ENCODE peak calls at places on chromosomes 16 and 17, in nine cellular contexts. E is pancreas, F is mesothelial cell of epicardium, H is tibial artery, L is GM20000, W is prostate gland, O is stomach, V is foreskin keratinocyte, S is heart right ventricle. I is an unnamed sample.

GRCh38 chr17:79747508-79748295 is 17.0 kb downstream of the ENPP7 start:
- DNase-seq in S (no peak), O (no peak), L (no peak), V (no peak), E (no peak), H (no peak), W (no peak), F (no peak), I (peak)

GRCh38 chr16:9112166-9112843 is 20.9 kb downstream of the HAPSTR1 start:
- DNase-seq in F (no peak), L (no peak), E (no peak), O (no peak), V (no peak), S (no peak), W (no peak), H (no peak), I (no peak)

GRCh38 chr17:49514374-49514738 is 19.3 kb downstream of the NGFR start:
- DNase-seq in W (no peak), E (no peak), S (no peak), H (peak), O (no peak), F (no peak), V (no peak), L (no peak), I (no peak)

GRCh38 chr16:64809876-64810629 is 311.8 kb downstream of the CDH11 start:
- DNase-seq in S (no peak), H (no peak), O (no peak), F (no peak), V (no peak), L (no peak), W (no peak), E (no peak), I (no peak)

GRCh38 chr17:8459109-8459508 is 23.4 kb downstream of the NDEL1 start:
- DNase-seq in H (no peak), F (no peak), L (no peak), O (no peak), W (no peak), S (no peak), E (no peak), V (no peak), I (no peak)

GRCh38 chr16:29825145-29826044 is 5.1 kb downstream of the MVP start:
- DNase-seq in O (no peak), F (no peak), S (peak), W (no peak), V (no peak), E (no peak), L (peak), H (no peak), I (peak)

GRCh38 chr17:50163846-50164696 is 1.7 kb upstream of the SGCA start:
- DNase-seq in S (peak), W (no peak), V (no peak), O (no peak), F (no peak), E (no peak), H (no peak), L (peak), I (peak)

GRCh38 chr16:86579268-86580062 is 1.1 kb downstream of the FOXL1 start:
- DNase-seq in O (no peak), V (no peak), L (no peak), H (peak), W (no peak), F (no peak), S (peak), E (no peak), I (no peak)

GRCh38 chr16:19393226-19394074 is 24.2 kb upstream of the TMC5 start:
- DNase-seq in O (peak), S (no peak), E (no peak), W (peak), V (peak), F (no peak), H (no peak), L (no peak), I (no peak)

GRCh38 chr16:67155305-67156145 is 4.2 kb downstream of the TRADD start:
- DNase-seq in E (peak), S (peak), H (peak), F (peak), O (peak), V (no peak), L (peak), W (peak), I (peak)

GRCh38 chr17:50475362-50475761 is 3.3 kb upstream of the RSAD1 start:
- DNase-seq in F (no peak), V (no peak), L (no peak), H (no peak), O (no peak), S (no peak), E (no peak), W (no peak), I (no peak)

GRCh38 chr17:32819035-32819434 is 57.9 kb downstream of the MYO1D start:
- DNase-seq in W (no peak), S (no peak), L (no peak), V (no peak), F (no peak), O (no peak), E (no peak), H (no peak), I (peak)

GRCh38 chr17:76102944-76103273 is 678 bp downstream of the EXOC7 start:
- DNase-seq in F (no peak), O (no peak), W (peak), H (no peak), V (no peak), L (no peak), S (no peak), E (no peak), I (no peak)

GRCh38 chr17:31414590-31414918 is 23.1 kb downstream of the RAB11FIP4 start:
- DNase-seq in F (no peak), S (no peak), V (no peak), E (no peak), H (no peak), O (no peak), W (no peak), L (no peak), I (no peak)

GRCh38 chr17:19244796-19245195 is 7.6 kb downstream of the EPN2 start:
- DNase-seq in L (no peak), S (no peak), H (no peak), V (no peak), F (no peak), O (no peak), E (no peak), W (no peak), I (no peak)

GRCh38 chr17:48816774-48817590 is at the start of gene TTLL6:
- DNase-seq in S (peak), H (peak), W (peak), V (no peak), F (peak), O (peak), E (peak), L (peak), I (peak)

GRCh38 chr16:63983401-63983800 is 1138.5 kb downstream of the CDH11 start:
- DNase-seq in O (no peak), F (no peak), W (peak), H (no peak), E (no peak), S (no peak), V (peak), L (no peak), I (no peak)

GRCh38 chr16:31466381-31466841 is 5.5 kb upstream of the TGFB1I1 start:
- DNase-seq in O (no peak), H (no peak), S (no peak), W (no peak), V (no peak), F (no peak), L (no peak), E (no peak), I (no peak)

GRCh38 chr16:54050281-54051210 is 236.0 kb downstream of the IRX3 start:
- DNase-seq in S (no peak), W (no peak), E (no peak), H (no peak), O (no peak), L (no peak), V (no peak), F (no peak), I (no peak)

GRCh38 chr16:68128577-68129305 is 43.6 kb downstream of the NFATC3 start:
- DNase-seq in H (no peak), O (no peak), F (no peak), W (no peak), S (no peak), E (no peak), L (no peak), V (no peak), I (no peak)

GRCh38 chr17:3891626-3892094 is 1.2 kb downstream of the CAMKK1 start:
- DNase-seq in E (no peak), V (no peak), W (no peak), L (no peak), F (no peak), H (no peak), O (no peak), S (no peak), I (no peak)

GRCh38 chr17:71987634-71988033 is 133.2 kb upstream of the SOX9 start:
- DNase-seq in V (no peak), H (no peak), S (no peak), E (no peak), W (no peak), O (no peak), L (no peak), F (no peak), I (no peak)

GRCh38 chr17:9729034-9729650 is 62.2 kb downstream of the DHRS7C start:
- DNase-seq in F (no peak), L (peak), O (no peak), S (no peak), H (no peak), V (peak), E (no peak), W (peak), I (peak)

GRCh38 chr16:11511801-11512200 is 74.9 kb downstream of the LITAF start:
- DNase-seq in O (no peak), L (no peak), W (no peak), V (no peak), S (no peak), H (no peak), F (no peak), E (no peak), I (no peak)

GRCh38 chr17:48484256-48484655 is 46.6 kb downstream of the HOXB1 start:
- DNase-seq in S (no peak), W (no peak), F (no peak), O (no peak), L (no peak), H (no peak), V (no peak), E (no peak), I (no peak)

GRCh38 chr17:3935140-3935542 is 18.9 kb upstream of the P2RX1 start:
- DNase-seq in W (peak), H (no peak), F (no peak), V (no peak), E (peak), S (peak), O (peak), L (peak), I (peak)

GRCh38 chr16:86576591-86577313 is 1.6 kb upstream of the FOXL1 start:
- DNase-seq in E (no peak), F (no peak), L (no peak), V (no peak), W (no peak), S (peak), O (no peak), H (peak), I (no peak)

GRCh38 chr16:70429888-70430666 is 8.8 kb downstream of the ST3GAL2 start:
- DNase-seq in L (no peak), W (no peak), E (no peak), O (no peak), V (no peak), S (no peak), F (no peak), H (no peak), I (no peak)

GRCh38 chr16:84543931-84544776 is 39.7 kb upstream of the MEAK7 start:
- DNase-seq in E (no peak), H (no peak), L (no peak), F (no peak), W (no peak), S (no peak), V (no peak), O (no peak), I (no peak)

GRCh38 chr16:15672514-15673167 is 22.6 kb downstream of the NDE1 start:
- DNase-seq in W (peak), V (peak), S (peak), H (peak), O (peak), L (no peak), F (no peak), E (peak), I (no peak)

GRCh38 chr17:56629450-56630187 is 36.1 kb downstream of the NOG start:
- DNase-seq in S (no peak), H (no peak), O (no peak), W (no peak), L (no peak), E (no peak), F (no peak), V (no peak), I (no peak)
- TF ChIP-seq CTCF in S (no peak), H (no peak), O (no peak), W (no peak), L (no peak), E (no peak), F (no peak), V (peak), I (peak)

DNA sequence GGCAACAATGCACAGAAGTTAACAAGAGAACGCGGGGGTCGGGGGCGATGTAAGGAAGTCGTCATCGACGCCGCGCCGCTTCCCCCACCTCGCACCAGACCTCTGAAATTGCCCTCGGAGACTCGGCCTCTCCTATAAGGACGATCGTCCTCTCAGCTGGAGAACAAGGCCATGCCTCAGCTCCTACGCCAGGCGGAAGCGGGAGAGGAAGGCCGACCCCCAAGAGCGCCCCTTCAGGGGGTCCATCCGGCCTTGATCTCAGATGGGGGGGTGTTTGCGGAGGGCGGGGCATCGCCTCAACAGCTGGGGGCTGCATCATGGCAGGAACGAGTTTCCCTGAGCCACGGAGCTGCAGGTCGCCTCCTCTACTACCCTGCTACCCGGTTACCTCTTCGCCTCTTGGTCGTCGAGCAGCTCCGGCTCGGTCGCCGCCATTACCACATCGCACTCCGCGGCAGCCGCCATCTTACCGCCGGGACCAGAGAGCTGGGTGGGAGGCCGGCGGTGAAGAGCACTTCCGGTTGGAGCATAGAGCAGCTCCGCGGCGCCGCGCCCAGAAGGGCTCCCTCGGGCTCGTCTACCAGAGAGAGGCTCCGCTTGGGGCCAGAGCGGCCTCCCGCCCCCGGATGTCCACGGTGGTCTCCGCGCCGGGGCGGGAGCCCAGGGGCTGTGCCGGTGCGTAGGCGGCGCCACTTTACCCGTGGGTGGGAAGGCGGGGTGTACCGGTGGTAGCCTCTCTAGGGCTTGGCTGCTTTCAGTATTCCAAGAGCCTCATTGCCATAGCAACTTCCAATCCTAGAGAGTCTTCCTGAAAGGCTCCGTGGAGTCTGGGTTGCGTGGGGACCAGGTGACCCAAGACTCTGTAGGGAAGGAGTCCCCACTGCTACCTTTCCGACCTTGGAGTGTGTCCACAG is at the start of gene DNAJC7:
- DNase-seq in V (peak), L (peak), H (peak), E (peak), W (peak), S (peak), O (peak), F (peak), I (peak)
- TF ChIP-seq CTCF in V (peak), L (no peak), H (no peak), E (no peak), W (no peak), S (no peak), O (no peak), F (no peak), I (no peak)

GRCh38 chr16:78127130-78127529 is 27.7 kb downstream of the WWOX start:
- DNase-seq in O (no peak), W (no peak), E (no peak), S (no peak), L (no peak), H (no peak), F (no peak), V (no peak), I (no peak)

GRCh38 chr16:78126662-78127061 is 27.2 kb downstream of the WWOX start:
- DNase-seq in O (no peak), V (no peak), E (no peak), H (no peak), W (no peak), S (no peak), F (no peak), L (no peak), I (no peak)

GRCh38 chr16:78118469-78119025 is 19.1 kb downstream of the WWOX start:
- DNase-seq in W (no peak), H (no peak), V (no peak), S (no peak), F (no peak), L (no peak), O (no peak), E (no peak), I (no peak)

GRCh38 chr16:78125112-78125844 is 25.8 kb downstream of the WWOX start:
- DNase-seq in L (no peak), H (no peak), F (no peak), V (no peak), W (no peak), E (no peak), O (no peak), S (no peak), I (no peak)

DNA sequence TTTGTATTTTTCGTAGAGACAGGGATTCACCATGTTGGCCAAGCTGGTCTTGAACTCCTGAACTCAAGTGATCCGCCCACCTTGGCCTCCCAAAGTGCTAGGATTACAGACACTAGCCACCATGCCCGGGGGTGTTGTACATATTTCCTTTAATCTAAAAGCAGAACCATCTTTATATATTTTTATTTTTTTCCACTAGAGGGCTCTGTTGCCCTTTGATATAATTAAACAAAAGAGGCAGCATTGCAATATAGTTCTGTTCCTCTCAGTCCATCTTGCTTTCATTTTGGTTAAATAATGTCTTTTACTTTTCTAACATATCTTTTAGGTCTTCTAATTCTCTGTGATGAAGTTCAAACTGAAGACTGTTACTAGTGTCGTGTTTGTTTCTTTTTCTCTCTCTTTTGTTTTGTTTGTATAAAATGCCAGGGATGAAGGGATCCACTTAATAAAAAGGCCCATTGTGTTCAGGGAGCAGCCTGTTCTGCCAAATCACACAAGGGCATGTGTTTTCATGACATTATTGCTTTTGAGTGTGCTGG is 23.4 kb downstream of the WWOX start:
- DNase-seq in V (peak), S (no peak), L (peak), E (no peak), O (no peak), F (no peak), H (no peak), W (peak), I (peak)
- TF ChIP-seq CTCF in V (peak), S (peak), L (no peak), E (peak), O (no peak), F (peak), H (peak), W (no peak), I (peak)

DNA sequence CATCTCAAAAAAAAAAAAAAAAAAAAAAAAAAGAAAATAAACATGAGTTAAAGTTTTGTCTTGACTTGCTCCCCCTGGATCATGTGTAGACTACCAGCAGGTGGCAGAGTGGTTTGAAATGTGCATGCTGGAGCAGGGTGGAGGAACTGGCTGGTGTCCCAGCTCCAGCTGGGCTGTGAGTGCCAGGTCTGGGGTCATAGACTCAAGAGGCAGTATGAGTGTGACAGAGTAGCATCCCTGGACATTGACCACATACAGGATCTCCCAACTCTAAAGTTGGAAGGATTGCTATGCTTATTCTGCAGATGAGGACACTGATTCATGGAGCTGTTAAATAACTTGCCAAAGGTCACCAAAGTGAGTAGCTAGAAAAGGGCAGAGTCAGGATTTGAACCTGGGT is 198.0 kb upstream of the MPHOSPH6 start:
- DNase-seq in S (peak), E (no peak), W (peak), H (no peak), O (peak), F (no peak), L (no peak), V (no peak), I (peak)
- TF ChIP-seq CTCF in S (peak), E (no peak), W (no peak), H (peak), O (no peak), F (no peak), L (peak), V (peak), I (peak)

GRCh38 chr17:7308625-7309433 is 1.4 kb downstream of the EIF5A start:
- DNase-seq in O (peak), H (peak), L (peak), F (no peak), W (peak), E (peak), S (no peak), V (peak), I (peak)

GRCh38 chr17:7309628-7310027 is 2.2 kb downstream of the EIF5A start:
- DNase-seq in V (no peak), S (no peak), O (no peak), L (no peak), H (no peak), E (no peak), W (no peak), F (no peak), I (no peak)

GRCh38 chr17:7311110-7311698 is 3.8 kb downstream of the EIF5A start:
- DNase-seq in E (no peak), F (no peak), H (no peak), S (no peak), L (no peak), W (no peak), V (no peak), O (no peak), I (no peak)

GRCh38 chr17:7306911-7307685 is at the start of gene EIF5A:
- DNase-seq in F (peak), W (peak), O (peak), E (peak), S (peak), V (peak), L (peak), H (peak), I (peak)

GRCh38 chr17:7307686-7308624 is 527 bp downstream of the EIF5A start:
- DNase-seq in F (no peak), S (peak), V (no peak), W (no peak), L (no peak), O (peak), H (peak), E (peak), I (no peak)
- TF ChIP-seq CTCF in F (no peak), S (peak), V (no peak), W (no peak), L (no peak), O (no peak), H (peak), E (no peak), I (no peak)

GRCh38 chr17:81941484-81942166 is 4.5 kb upstream of the PYCR1 start:
- DNase-seq in W (no peak), L (no peak), E (no peak), V (no peak), H (no peak), S (no peak), O (no peak), F (no peak), I (no peak)
- TF ChIP-seq CTCF in W (no peak), L (no peak), E (no peak), V (no peak), H (no peak), S (no peak), O (no peak), F (no peak), I (no peak)

I was measured in GM13977.